ENCODE peak calls at places on chromosomes 5 and 9, in five cellular contexts. One of them, this sample, is unnamed.

GRCh38 chr5:100901851-100902341 is 1.2 kb downstream of the ST8SIA4 start:
- DNase-seq in K562: no peak
- DNase-seq in HCT116: no peak
- DNase-seq in SK-N-SH: no peak
- DNase-seq in HepG2: no peak
- DNase-seq in this sample: no peak

GRCh38 chr5:79448336-79448735 is 65.6 kb downstream of the HOMER1 start:
- DNase-seq in K562: no peak
- DNase-seq in HepG2: no peak
- DNase-seq in HCT116: no peak
- DNase-seq in SK-N-SH: no peak
- DNase-seq in this sample: no peak

GRCh38 chr9:125522328-125522725 is 184.7 kb downstream of the MAPKAP1 start:
- DNase-seq in HCT116: no peak
- DNase-seq in SK-N-SH: no peak
- DNase-seq in HepG2: no peak
- DNase-seq in K562: no peak
- DNase-seq in this sample: no peak

GRCh38 chr9:129081388-129081889 is 528 bp downstream of the DOLPP1 start:
- DNase-seq in HepG2: no peak
- DNase-seq in K562: peak
- DNase-seq in SK-N-SH: peak
- DNase-seq in HCT116: no peak
- DNase-seq in this sample: peak

GRCh38 chr5:135999396-136000139 is 29.2 kb upstream of the TGFBI start:
- DNase-seq in HCT116: no peak
- DNase-seq in SK-N-SH: no peak
- DNase-seq in K562: no peak
- DNase-seq in HepG2: no peak
- DNase-seq in this sample: no peak

GRCh38 chr5:177540438-177540837 is 13.9 kb downstream of the FAM193B start:
- DNase-seq in K562: no peak
- DNase-seq in HCT116: no peak
- DNase-seq in HepG2: no peak
- DNase-seq in SK-N-SH: no peak
- DNase-seq in this sample: no peak

GRCh38 chr9:128420060-128420650 is 502 bp upstream of the CERCAM start:
- DNase-seq in K562: peak
- DNase-seq in HCT116: no peak
- DNase-seq in SK-N-SH: peak
- DNase-seq in HepG2: peak
- DNase-seq in this sample: no peak

GRCh38 chr9:137454506-137455360 is 4.4 kb downstream of the NSMF start:
- DNase-seq in K562: no peak
- DNase-seq in HCT116: no peak
- DNase-seq in SK-N-SH: peak
- DNase-seq in HepG2: peak
- DNase-seq in this sample: no peak

GRCh38 chr9:81526587-81526986 is 162.8 kb downstream of the TLE1 start:
- DNase-seq in HepG2: no peak
- DNase-seq in K562: no peak
- DNase-seq in SK-N-SH: no peak
- DNase-seq in HCT116: no peak
- DNase-seq in this sample: no peak

GRCh38 chr5:140293091-140293996 is 9.6 kb downstream of the PFDN1 start:
- DNase-seq in SK-N-SH: no peak
- DNase-seq in HepG2: peak
- DNase-seq in K562: no peak
- DNase-seq in HCT116: no peak
- DNase-seq in this sample: no peak

GRCh38 chr5:178247481-178248456 is 15.2 kb upstream of the PHYKPL start:
- DNase-seq in HepG2: no peak
- DNase-seq in HCT116: no peak
- DNase-seq in K562: no peak
- DNase-seq in SK-N-SH: peak
- DNase-seq in this sample: no peak

GRCh38 chr5:170638454-170639220 is 134.8 kb downstream of the KCNIP1 start:
- DNase-seq in HepG2: peak
- DNase-seq in HCT116: peak
- DNase-seq in SK-N-SH: peak
- DNase-seq in K562: peak
- DNase-seq in this sample: no peak

GRCh38 chr5:107524111-107524510 is 146.6 kb downstream of the EFNA5 start:
- DNase-seq in HepG2: no peak
- DNase-seq in SK-N-SH: no peak
- DNase-seq in HCT116: no peak
- DNase-seq in K562: no peak
- DNase-seq in this sample: no peak

GRCh38 chr9:130408669-130409068 is 36.1 kb upstream of the ASS1 start:
- DNase-seq in SK-N-SH: no peak
- DNase-seq in HCT116: no peak
- DNase-seq in K562: no peak
- DNase-seq in HepG2: no peak
- DNase-seq in this sample: no peak

GRCh38 chr5:72499730-72500129 is 7.5 kb downstream of the ZNF366 start:
- DNase-seq in HCT116: no peak
- DNase-seq in K562: no peak
- DNase-seq in SK-N-SH: no peak
- DNase-seq in HepG2: no peak
- DNase-seq in this sample: no peak

GRCh38 chr5:143527808-143528207 is 124.3 kb upstream of the NR3C1 start:
- DNase-seq in K562: no peak
- DNase-seq in HCT116: no peak
- DNase-seq in SK-N-SH: no peak
- DNase-seq in HepG2: peak
- DNase-seq in this sample: no peak

GRCh38 chr9:38118862-38119435 is 49.9 kb upstream of the SHB start:
- DNase-seq in SK-N-SH: no peak
- DNase-seq in HCT116: no peak
- DNase-seq in HepG2: no peak
- DNase-seq in K562: no peak
- DNase-seq in this sample: no peak

GRCh38 chr5:96256795-96257470 is 176.1 kb downstream of the PCSK1 start:
- DNase-seq in HCT116: peak
- DNase-seq in HepG2: no peak
- DNase-seq in SK-N-SH: peak
- DNase-seq in K562: peak
- DNase-seq in this sample: no peak

GRCh38 chr5:133932441-133933168 is 35.8 kb downstream of the C5orf15 start:
- DNase-seq in HCT116: no peak
- DNase-seq in K562: peak
- DNase-seq in HepG2: no peak
- DNase-seq in SK-N-SH: no peak
- DNase-seq in this sample: no peak

GRCh38 chr9:134433101-134433500 is 106.8 kb downstream of the RXRA start:
- DNase-seq in SK-N-SH: no peak
- DNase-seq in K562: no peak
- DNase-seq in HCT116: no peak
- DNase-seq in HepG2: no peak
- DNase-seq in this sample: no peak

DNA sequence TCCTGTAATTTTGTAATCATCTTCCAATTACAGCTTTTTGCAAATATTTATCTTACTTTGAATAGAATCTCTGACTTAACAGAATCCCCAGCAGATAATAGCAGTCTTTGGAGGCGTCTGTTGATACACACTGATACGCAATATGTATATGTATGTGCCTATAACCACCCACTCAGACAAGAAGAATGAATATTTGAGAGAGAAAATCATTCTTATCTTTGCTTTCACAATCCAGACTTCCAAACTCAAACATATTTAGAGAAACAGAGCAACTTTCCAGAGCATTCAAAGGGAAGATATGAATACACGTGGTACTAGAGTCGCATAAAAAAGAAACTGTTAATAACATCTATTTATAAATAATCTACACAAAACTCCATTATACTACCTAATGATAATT is 6.1 kb downstream of the RORB start:
- DNase-seq in SK-N-SH: peak
- DNase-seq in HCT116: no peak
- DNase-seq in K562: no peak
- DNase-seq in HepG2: no peak
- DNase-seq in this sample: no peak
- TF ChIP-seq ZBTB33 in SK-N-SH: no peak
- TF ChIP-seq ZBTB33 in HCT116: no peak
- TF ChIP-seq ZBTB33 in K562: no peak
- TF ChIP-seq ZBTB33 in HepG2: no peak
- TF ChIP-seq ZBTB33 in this sample: no peak

GRCh38 chr9:110197330-110198187 is 10.4 kb downstream of the C9orf152 start:
- DNase-seq in SK-N-SH: no peak
- DNase-seq in HCT116: no peak
- DNase-seq in K562: no peak
- DNase-seq in HepG2: peak
- DNase-seq in this sample: no peak

GRCh38 chr9:110191616-110192015 is 16.3 kb downstream of the C9orf152 start:
- DNase-seq in HCT116: no peak
- DNase-seq in K562: no peak
- DNase-seq in HepG2: no peak
- DNase-seq in SK-N-SH: no peak
- DNase-seq in this sample: no peak

GRCh38 chr9:110189001-110189400 is 19.0 kb downstream of the C9orf152 start:
- DNase-seq in K562: no peak
- DNase-seq in HCT116: no peak
- DNase-seq in HepG2: peak
- DNase-seq in SK-N-SH: no peak
- DNase-seq in this sample: no peak

GRCh38 chr9:110189559-110190311 is 18.2 kb downstream of the C9orf152 start:
- DNase-seq in K562: no peak
- DNase-seq in SK-N-SH: no peak
- DNase-seq in HCT116: no peak
- DNase-seq in HepG2: no peak
- DNase-seq in this sample: no peak

DNA sequence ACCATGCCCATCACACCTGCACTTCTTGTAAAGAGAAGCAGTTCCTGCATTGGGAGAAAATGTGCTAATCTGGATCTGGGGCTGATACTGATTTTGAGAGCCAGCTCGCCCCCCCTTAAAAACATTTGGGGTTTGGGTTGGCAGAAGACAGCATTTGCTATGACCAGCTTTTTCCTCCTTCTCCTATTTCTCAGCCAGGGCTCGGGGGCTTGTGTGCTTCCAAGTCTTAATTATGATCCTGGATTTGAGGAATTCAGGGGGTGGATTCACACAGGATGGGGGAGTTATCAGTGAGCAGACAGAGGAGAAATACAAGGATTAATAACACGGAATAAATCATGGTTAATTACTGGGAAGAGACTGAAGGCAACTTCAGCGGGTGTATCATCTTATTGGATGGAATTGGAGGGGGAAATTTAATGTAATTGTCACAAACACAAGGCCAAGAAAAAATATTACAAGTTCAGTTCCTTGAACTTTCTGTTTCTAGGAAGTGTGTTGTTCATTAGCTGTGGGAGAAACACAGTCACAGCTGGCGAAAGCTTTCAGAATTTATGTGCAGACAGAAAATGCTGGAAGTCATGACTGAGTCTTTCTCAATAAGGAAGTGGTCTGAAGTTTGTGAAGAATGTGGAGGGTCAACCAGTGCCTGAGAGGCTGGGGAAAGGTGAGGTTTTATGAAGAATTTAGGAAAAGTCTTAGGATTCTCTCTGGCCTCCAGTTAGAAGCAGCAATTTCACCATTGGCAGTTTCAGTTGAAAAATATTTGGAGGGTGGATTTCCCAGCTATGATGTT is 15.2 kb downstream of the C9orf152 start:
- DNase-seq in HepG2: no peak
- DNase-seq in HCT116: no peak
- DNase-seq in SK-N-SH: no peak
- DNase-seq in K562: no peak
- DNase-seq in this sample: no peak
- TF ChIP-seq ZBTB33 in HepG2: no peak
- TF ChIP-seq ZBTB33 in HCT116: no peak
- TF ChIP-seq ZBTB33 in SK-N-SH: no peak
- TF ChIP-seq ZBTB33 in K562: no peak
- TF ChIP-seq ZBTB33 in this sample: no peak

DNA sequence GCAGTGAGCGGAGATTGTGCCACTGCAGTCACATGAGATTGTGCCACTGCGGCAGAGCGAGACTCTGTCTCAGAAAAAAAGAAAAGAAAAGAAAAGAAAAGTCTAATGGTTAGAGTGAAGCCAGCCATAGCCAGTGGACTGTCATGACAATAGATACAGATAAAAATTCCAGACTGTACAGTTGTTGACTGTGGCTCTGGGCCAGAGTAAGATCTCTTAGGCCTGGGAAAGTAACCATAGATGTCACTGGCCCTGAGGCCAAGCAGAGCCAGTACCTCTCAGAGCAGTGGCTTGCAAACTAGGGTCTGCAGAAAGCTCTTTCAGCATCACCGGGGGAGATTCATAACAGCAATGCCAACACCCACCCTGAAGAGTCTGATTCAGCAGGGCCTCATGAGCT is 44.1 kb upstream of the SUB1 start:
- DNase-seq in HepG2: peak
- DNase-seq in SK-N-SH: peak
- DNase-seq in HCT116: no peak
- DNase-seq in K562: no peak
- DNase-seq in this sample: no peak
- TF ChIP-seq ZBTB33 in HepG2: no peak
- TF ChIP-seq ZBTB33 in SK-N-SH: no peak
- TF ChIP-seq ZBTB33 in HCT116: no peak
- TF ChIP-seq ZBTB33 in K562: no peak
- TF ChIP-seq ZBTB33 in this sample: no peak

DNA sequence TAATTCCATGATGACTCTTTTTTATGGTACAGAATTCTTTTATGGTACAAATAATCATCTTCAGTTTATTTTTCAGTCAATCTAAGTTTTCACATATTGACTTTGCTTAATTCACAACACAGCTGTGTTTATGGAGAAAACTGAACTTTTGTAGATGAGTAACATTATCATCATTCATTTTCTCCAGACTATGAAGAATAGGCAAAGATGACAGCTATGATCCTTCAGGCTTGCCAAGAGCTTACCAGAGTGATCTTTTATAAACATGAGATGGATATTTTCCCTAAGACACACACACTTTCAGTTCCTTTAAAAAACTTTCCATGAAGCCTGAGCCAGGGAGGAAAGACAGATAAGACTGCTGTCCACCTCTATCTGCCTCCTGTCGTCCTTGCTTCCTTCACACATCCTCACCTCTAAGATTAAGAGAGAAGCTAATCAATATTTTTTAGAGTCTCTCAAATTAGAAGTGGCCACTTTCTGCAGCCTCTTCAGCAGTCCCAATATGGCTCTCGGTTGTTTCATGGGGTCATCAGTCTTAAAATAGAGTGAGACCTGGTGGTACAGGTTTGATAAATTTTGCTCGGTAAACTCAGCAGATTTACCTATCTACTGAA is 108.1 kb upstream of the SLC27A6 start:
- DNase-seq in K562: no peak
- DNase-seq in SK-N-SH: no peak
- DNase-seq in HepG2: no peak
- DNase-seq in HCT116: no peak
- DNase-seq in this sample: no peak
- TF ChIP-seq ZBTB33 in K562: no peak
- TF ChIP-seq ZBTB33 in SK-N-SH: no peak
- TF ChIP-seq ZBTB33 in HepG2: no peak
- TF ChIP-seq ZBTB33 in HCT116: no peak
- TF ChIP-seq ZBTB33 in this sample: no peak

GRCh38 chr5:93915142-93915553 is 173.7 kb upstream of the POU5F2 start:
- DNase-seq in K562: peak
- DNase-seq in SK-N-SH: no peak
- DNase-seq in HCT116: peak
- DNase-seq in HepG2: peak
- DNase-seq in this sample: peak
- TF ChIP-seq ZBTB33 in K562: no peak
- TF ChIP-seq ZBTB33 in SK-N-SH: no peak
- TF ChIP-seq ZBTB33 in HCT116: no peak
- TF ChIP-seq ZBTB33 in HepG2: no peak
- TF ChIP-seq ZBTB33 in this sample: no peak

GRCh38 chr5:64861281-64861680 is 92.6 kb downstream of the CWC27 start:
- DNase-seq in K562: no peak
- DNase-seq in HCT116: no peak
- DNase-seq in HepG2: no peak
- DNase-seq in SK-N-SH: no peak
- DNase-seq in this sample: no peak
- TF ChIP-seq ZBTB33 in K562: no peak
- TF ChIP-seq ZBTB33 in HCT116: no peak
- TF ChIP-seq ZBTB33 in HepG2: no peak
- TF ChIP-seq ZBTB33 in SK-N-SH: no peak
- TF ChIP-seq ZBTB33 in this sample: no peak